ENCODE peak calls at places on chromosomes 7 and 10, in five cellular contexts. X is transverse colon, E is B cell, R is fibroblast of pulmonary artery, P is neural progenitor cell. V is an unnamed sample.

GRCh38 chr10:61589547-61590243 is 73.0 kb upstream of the CABCOCO1 start:
- DNase-seq in X (no peak), E (no peak), R (peak; percentile 6), P (no peak), V (no peak)

GRCh38 chr10:75378403-75378802 is 23.2 kb downstream of the ZNF503 start:
- DNase-seq in X (no peak), E (no peak), R (no peak), P (no peak), V (no peak)

GRCh38 chr10:131424053-131424452 is 112.5 kb upstream of the TCERG1L start:
- DNase-seq in X (no peak), E (no peak), R (no peak), P (no peak), V (no peak)

GRCh38 chr7:100897111-100897608 is 1.5 kb upstream of the ACHE start:
- DNase-seq in X (peak; percentile 76), E (peak; percentile 81), R (no peak), P (peak; percentile 69), V (no peak)

GRCh38 chr7:18494821-18495408 is 634 bp upstream of the HDAC9 start:
- DNase-seq in X (no peak), E (no peak), R (peak; percentile 57), P (no peak), V (no peak)

GRCh38 chr7:35255417-35255798 is 1.5 kb upstream of the TBX20 start:
- DNase-seq in X (no peak), E (no peak), R (no peak), P (peak; percentile 48), V (no peak)

GRCh38 chr7:158377800-158378623 is 209.6 kb downstream of the PTPRN2 start:
- DNase-seq in X (no peak), E (no peak), R (no peak), P (no peak), V (no peak)

GRCh38 chr10:32266566-32266965 is 80.4 kb downstream of the EPC1 start:
- DNase-seq in X (no peak), E (no peak), R (no peak), P (no peak), V (no peak)

GRCh38 chr7:69732203-69732602 is 133.9 kb downstream of the AUTS2 start:
- DNase-seq in X (peak; percentile 19), E (no peak), R (peak; percentile 4), P (no peak), V (no peak)

GRCh38 chr7:44466300-44467216 is 23.9 kb downstream of the NUDCD3 start:
- DNase-seq in X (no peak), E (no peak), R (peak; percentile 54), P (no peak), V (no peak)

GRCh38 chr10:132457328-132458070 is 60.5 kb downstream of the PWWP2B start:
- DNase-seq in X (no peak), E (peak; percentile 63), R (no peak), P (no peak), V (no peak)

GRCh38 chr10:36669615-36670325 is 455.6 kb upstream of the ANKRD30A start:
- DNase-seq in X (no peak), E (no peak), R (no peak), P (peak; percentile 43), V (no peak)

GRCh38 chr7:451255-452229 is 68.1 kb downstream of the PDGFA start:
- DNase-seq in X (no peak), E (no peak), R (no peak), P (peak; percentile 70), V (no peak)

GRCh38 chr7:149256568-149256967 is 5.4 kb upstream of the ZNF783 start:
- DNase-seq in X (no peak), E (no peak), R (no peak), P (no peak), V (no peak)

GRCh38 chr7:25519962-25520562 is 291.8 kb upstream of the NPVF start:
- DNase-seq in X (no peak), E (no peak), R (no peak), P (no peak), V (no peak)

GRCh38 chr10:33032354-33033254 is 74.6 kb upstream of the ITGB1 start:
- DNase-seq in X (no peak), E (no peak), R (peak; percentile 47), P (no peak), V (no peak)

DNA sequence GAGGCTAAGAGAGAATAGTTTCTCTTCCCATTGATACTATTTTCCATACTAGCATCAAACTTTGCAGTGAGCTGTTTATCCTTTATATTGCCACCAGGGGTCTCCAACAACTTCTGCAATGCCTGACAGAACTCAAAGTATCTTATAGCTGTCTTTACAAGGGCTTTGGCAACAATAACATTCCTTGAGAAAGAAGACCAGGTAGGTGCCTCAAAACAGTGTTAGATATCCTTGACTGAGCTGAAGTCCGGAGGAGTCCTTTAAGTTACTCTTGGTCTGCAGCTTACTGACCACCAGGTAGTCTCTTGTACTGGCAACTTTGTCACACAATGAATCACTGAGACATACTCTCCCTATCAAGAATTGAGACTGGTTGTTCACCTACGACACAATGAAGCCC is 30.0 kb upstream of the TES start:
- DNase-seq in X (no peak), E (peak; percentile 69), R (peak; percentile 76), P (peak; percentile 61), V (no peak)
- TF ChIP-seq CTCF in X (peak; percentile 76), E (peak; percentile 85), R (peak; percentile 80), P (peak; percentile 75), V (peak; percentile 66)

GRCh38 chr10:88108115-88108610 is 244.7 kb downstream of the PTEN start:
- DNase-seq in X (no peak), E (peak; percentile 52), R (no peak), P (no peak), V (peak; percentile 95)

GRCh38 chr10:88110822-88111221 is 247.4 kb downstream of the PTEN start:
- DNase-seq in X (no peak), E (no peak), R (no peak), P (no peak), V (no peak)

GRCh38 chr10:88111294-88111693 is 247.9 kb downstream of the PTEN start:
- DNase-seq in X (no peak), E (no peak), R (no peak), P (no peak), V (no peak)

GRCh38 chr10:88107698-88108097 is 244.3 kb downstream of the PTEN start:
- DNase-seq in X (no peak), E (no peak), R (no peak), P (no peak), V (no peak)

DNA sequence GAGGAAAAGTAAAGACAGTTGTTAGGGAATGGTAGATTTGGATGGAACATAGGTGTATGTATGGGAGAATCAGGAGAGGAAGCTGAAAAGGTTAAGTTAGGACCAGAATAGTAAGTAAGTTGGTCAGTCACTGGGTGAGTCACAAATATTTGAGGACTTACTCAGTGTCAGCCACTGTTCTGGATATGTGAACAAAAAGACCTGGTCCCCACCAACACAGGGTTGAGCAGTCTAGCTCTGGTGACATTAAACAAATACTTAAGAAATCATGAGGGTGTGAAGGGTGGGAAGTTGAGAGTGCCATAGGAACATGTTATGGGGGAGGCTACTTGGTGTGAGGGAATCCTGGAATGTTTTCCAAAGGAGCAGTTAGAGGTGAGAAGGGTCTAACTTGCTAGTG is 246.9 kb downstream of the PTEN start:
- DNase-seq in X (no peak), E (no peak), R (peak; percentile 42), P (no peak), V (no peak)
- TF ChIP-seq CTCF in X (no peak), E (no peak), R (no peak), P (no peak), V (no peak)

GRCh38 chr7:83077328-83077727 is 85.4 kb downstream of the PCLO start:
- DNase-seq in X (no peak), E (no peak), R (peak; percentile 26), P (no peak), V (no peak)

GRCh38 chr7:83072576-83073517 is 89.8 kb downstream of the PCLO start:
- DNase-seq in X (no peak), E (no peak), R (no peak), P (no peak), V (no peak)
- TF ChIP-seq CTCF in X (peak; percentile 11), E (no peak), R (peak; percentile 23), P (peak; percentile 38), V (no peak)

GRCh38 chr7:108569381-108570145 is at the start of the genes DNAJB9 and THAP5:
- DNase-seq in X (peak; percentile 99), E (peak; percentile 92), R (peak; percentile 100), P (peak; percentile 100), V (peak; percentile 98)
- TF ChIP-seq CTCF in X (no peak), E (no peak), R (no peak), P (no peak), V (no peak)

GRCh38 chr10:282294-283139 is 147.3 kb downstream of the ZMYND11 start:
- DNase-seq in X (no peak), E (no peak), R (peak; percentile 17), P (no peak), V (no peak)

GRCh38 chr10:277963-278362 is 142.7 kb downstream of the ZMYND11 start:
- DNase-seq in X (no peak), E (no peak), R (no peak), P (no peak), V (no peak)

GRCh38 chr10:279232-279631 is 144.0 kb downstream of the ZMYND11 start:
- DNase-seq in X (no peak), E (no peak), R (no peak), P (no peak), V (no peak)

GRCh38 chr10:278707-279106 is 143.5 kb downstream of the ZMYND11 start:
- DNase-seq in X (no peak), E (no peak), R (no peak), P (no peak), V (no peak)

DNA sequence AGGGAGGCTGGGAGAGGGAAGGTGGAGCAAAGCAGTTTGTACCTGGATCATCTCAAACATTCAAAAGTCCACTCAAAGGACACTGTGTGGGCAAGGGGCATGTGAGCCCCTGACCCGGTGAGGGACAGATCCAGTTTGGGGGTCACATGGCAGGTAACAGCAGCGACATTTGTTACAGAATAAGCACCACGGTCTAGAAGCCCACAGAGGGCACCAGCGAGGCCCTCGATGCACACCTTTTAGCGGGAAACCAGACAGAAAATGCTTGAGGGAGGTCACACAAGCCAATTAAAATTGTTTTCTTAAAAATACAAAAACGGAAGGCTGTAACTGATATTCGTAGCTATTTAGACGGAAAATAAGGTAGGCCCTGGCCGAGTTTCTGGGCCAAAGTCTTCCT is 144.4 kb downstream of the ZMYND11 start:
- DNase-seq in X (no peak), E (no peak), R (no peak), P (no peak), V (no peak)
- TF ChIP-seq CTCF in X (no peak), E (no peak), R (no peak), P (peak; percentile 40), V (peak; percentile 17)

GRCh38 chr7:109529712-109530111 is 960.0 kb downstream of the DNAJB9 start:
- DNase-seq in X (no peak), E (no peak), R (no peak), P (no peak), V (no peak)
- TF ChIP-seq CTCF in X (no peak), E (no peak), R (no peak), P (no peak), V (no peak)

GRCh38 chr10:3803295-3803883 is 18.4 kb upstream of the KLF6 start:
- DNase-seq in X (no peak), E (no peak), R (peak; percentile 56), P (no peak), V (no peak)
- TF ChIP-seq CTCF in X (no peak), E (no peak), R (no peak), P (no peak), V (no peak)

V was measured in GM12864.